ENCODE peak calls at places on chromosomes 4 and X, in five cellular contexts. V is tibial nerve; Y is cardiac fibroblast; C is AG09309; W is CD4-positive, alpha-beta T cell. S is an unnamed sample.
A peak's percentile ranks its signal among the peaks of the same experiment; 100 is the strongest.

GRCh38 chr4:62528874-62529273 is 1328.7 kb downstream of the ADGRL3 start:
- DNase-seq in V (no peak), Y (no peak), C (no peak), W (no peak), S (no peak)

GRCh38 chrX:19888419-19888879 is 1.0 kb upstream of the SH3KBP1 start:
- DNase-seq in V (peak; percentile 59), Y (peak; percentile 80), C (peak; percentile 38), W (peak; percentile 19), S (peak; percentile 64)

GRCh38 chr4:35793045-35793722 is 451.1 kb downstream of the ARAP2 start:
- DNase-seq in V (no peak), Y (peak; percentile 0), C (no peak), W (no peak), S (no peak)

GRCh38 chr4:11198516-11199305 is 230.0 kb downstream of the HS3ST1 start:
- DNase-seq in V (no peak), Y (no peak), C (no peak), W (no peak), S (no peak)

GRCh38 chr4:99578679-99579078 is 4.1 kb downstream of the MTTP start:
- DNase-seq in V (no peak), Y (no peak), C (no peak), W (no peak), S (no peak)

GRCh38 chr4:183409463-183409862 is 35.0 kb upstream of the CDKN2AIP start:
- DNase-seq in V (no peak), Y (no peak), C (no peak), W (no peak), S (no peak)

GRCh38 chrX:1178580-1179057 is 33.8 kb downstream of the CRLF2 start:
- DNase-seq in V (no peak), Y (no peak), C (no peak), W (no peak), S (peak; percentile 68)

GRCh38 chrX:11470231-11470630 is 177.0 kb downstream of the AMELX start:
- DNase-seq in V (no peak), Y (peak; percentile 87), C (peak; percentile 76), W (no peak), S (peak; percentile 80)

GRCh38 chr4:151325320-151326246 is at the start of gene SH3D19:
- DNase-seq in V (peak; percentile 55), Y (peak; percentile 84), C (no peak), W (no peak), S (peak; percentile 31)

GRCh38 chrX:64204701-64205440 is 637 bp downstream of the AMER1 start:
- DNase-seq in V (peak; percentile 4), Y (peak; percentile 39), C (no peak), W (peak; percentile 13), S (no peak)

GRCh38 chr4:37666625-37667071 is 19.5 kb downstream of the RELL1 start:
- DNase-seq in V (peak; percentile 65), Y (peak; percentile 84), C (peak; percentile 43), W (no peak), S (peak; percentile 87)
- TF ChIP-seq CTCF in V (no peak), Y (peak; percentile 27), C (peak; percentile 14), W (no peak), S (peak; percentile 45)

GRCh38 chrX:137212078-137212632 is 178.4 kb upstream of the GPR101 start:
- DNase-seq in V (no peak), Y (no peak), C (no peak), W (no peak), S (no peak)

DNA sequence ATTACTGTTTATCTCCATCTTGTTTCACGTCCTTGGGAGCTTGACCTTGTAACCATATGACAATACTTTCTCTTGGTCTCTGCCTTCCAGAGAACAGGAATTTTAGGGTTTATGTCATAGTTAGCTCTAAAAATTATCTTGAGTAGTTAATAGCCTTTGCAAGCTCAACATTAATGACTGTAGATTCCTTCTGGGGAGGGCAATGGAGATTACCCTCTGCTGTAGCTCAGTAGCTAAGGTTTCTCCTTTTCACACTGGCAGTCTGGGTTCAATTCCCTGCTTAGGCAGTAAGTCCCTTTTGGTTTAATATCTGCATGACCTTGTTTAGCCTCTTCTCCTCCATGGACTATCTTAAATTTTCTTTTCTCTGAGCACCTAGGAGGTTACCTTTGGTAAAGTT is 181.7 kb upstream of the GPR101 start:
- DNase-seq in V (no peak), Y (no peak), C (no peak), W (no peak), S (no peak)
- TF ChIP-seq CTCF in V (no peak), Y (no peak), C (no peak), W (no peak), S (no peak)

DNA sequence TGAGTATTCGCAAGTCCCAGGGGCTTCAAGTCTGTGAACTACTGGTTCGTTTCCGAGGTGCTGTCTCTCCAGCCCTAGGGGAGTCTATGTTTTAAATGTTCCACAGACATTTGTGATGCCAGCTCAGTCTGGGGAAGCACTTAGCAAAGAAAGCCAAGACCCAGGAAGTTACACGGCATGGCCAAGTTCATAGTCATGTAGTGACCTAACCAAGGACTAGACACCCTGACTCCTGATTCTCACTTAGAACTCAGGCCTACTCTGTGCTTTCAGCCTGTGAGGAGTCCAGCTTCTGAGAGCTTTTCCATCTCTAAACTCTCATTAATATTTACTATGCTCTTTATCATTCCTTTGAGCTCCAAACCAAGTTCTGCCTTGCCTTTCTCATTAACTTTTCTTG is 105.3 kb upstream of the FAM9C start:
- DNase-seq in V (no peak), Y (no peak), C (no peak), W (no peak), S (no peak)
- TF ChIP-seq CTCF in V (no peak), Y (no peak), C (no peak), W (no peak), S (no peak)

GRCh38 chr4:2433609-2434350 is 15.0 kb downstream of the CFAP99 start:
- DNase-seq in V (no peak), Y (no peak), C (no peak), W (no peak), S (no peak)

GRCh38 chr4:2436761-2437474 is 18.2 kb downstream of the CFAP99 start:
- DNase-seq in V (no peak), Y (no peak), C (no peak), W (no peak), S (no peak)

GRCh38 chr4:2434420-2434819 is 15.7 kb downstream of the CFAP99 start:
- DNase-seq in V (no peak), Y (no peak), C (no peak), W (no peak), S (no peak)

GRCh38 chr4:2437475-2438215 is 18.9 kb downstream of the CFAP99 start:
- DNase-seq in V (no peak), Y (no peak), C (no peak), W (no peak), S (no peak)

GRCh38 chr4:2436301-2436700 is 17.5 kb downstream of the CFAP99 start:
- DNase-seq in V (no peak), Y (no peak), C (no peak), W (no peak), S (peak; percentile 43)
- TF ChIP-seq CTCF in V (peak; percentile 13), Y (no peak), C (peak; percentile 44), W (no peak), S (peak; percentile 60)

GRCh38 chr4:18020671-18021469 is 685 bp downstream of the LCORL start:
- DNase-seq in V (peak; percentile 33), Y (peak; percentile 89), C (peak; percentile 32), W (no peak), S (peak; percentile 80)
- TF ChIP-seq CTCF in V (no peak), Y (no peak), C (no peak), W (no peak), S (peak; percentile 35)

DNA sequence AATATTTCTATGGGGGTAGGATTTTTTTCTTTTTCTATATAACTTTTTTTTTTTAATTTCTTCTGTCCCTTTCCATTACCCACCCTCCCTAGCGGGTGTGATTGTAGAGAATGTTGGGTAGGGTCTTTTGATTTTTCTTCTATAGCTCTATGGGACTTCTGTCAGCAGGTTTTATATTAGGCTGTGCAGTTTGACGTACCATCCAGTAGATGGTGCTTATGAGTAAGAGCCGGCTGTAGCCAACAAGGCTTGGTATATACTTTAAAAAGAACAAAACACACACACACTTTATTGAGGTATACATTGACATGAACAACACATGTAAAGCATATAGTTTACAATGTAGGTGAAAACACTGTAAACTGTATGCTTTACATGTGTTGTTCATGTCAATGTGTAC is 247.9 kb upstream of the POF1B start:
- DNase-seq in V (no peak), Y (no peak), C (no peak), W (no peak), S (no peak)
- TF ChIP-seq CTCF in V (no peak), Y (peak; percentile 43), C (peak; percentile 9), W (no peak), S (no peak)

DNA sequence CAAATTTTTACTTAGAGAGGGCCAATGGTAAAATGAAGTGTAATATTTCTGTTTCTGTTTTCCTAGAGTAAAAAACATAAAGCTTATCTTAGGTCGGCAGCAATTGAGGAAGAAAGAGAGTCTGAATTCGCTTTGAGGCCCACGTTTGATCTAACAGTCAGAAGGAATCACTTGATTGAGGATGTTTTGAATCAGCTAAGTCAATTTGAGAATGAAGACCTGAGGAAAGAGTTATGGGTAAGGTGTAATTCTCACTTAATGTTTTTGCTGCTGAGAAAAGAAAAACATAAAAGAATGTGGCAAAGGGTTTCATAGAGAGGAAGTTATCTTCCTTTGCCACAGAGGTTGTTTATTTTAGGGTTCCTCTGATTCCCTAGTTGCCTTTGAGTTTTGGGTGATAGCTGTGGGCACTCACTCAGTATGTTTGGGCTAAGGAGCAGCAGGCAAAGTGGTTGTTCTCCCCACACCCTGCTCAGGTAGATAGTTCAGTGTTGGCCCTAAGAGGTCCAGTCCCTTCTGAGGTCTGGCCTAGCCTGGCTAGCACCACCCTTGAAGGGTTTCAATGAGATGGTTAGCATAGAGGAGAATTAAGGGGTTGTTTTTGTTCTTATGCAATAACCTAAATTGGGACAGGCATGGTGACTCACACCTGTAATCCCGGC is 32.3 kb downstream of the HERC5 start:
- DNase-seq in V (no peak), Y (no peak), C (no peak), W (no peak), S (no peak)
- TF ChIP-seq CTCF in V (no peak), Y (no peak), C (no peak), W (no peak), S (no peak)

GRCh38 chr4:137819964-137820383 is 287.7 kb upstream of the PCDH18 start:
- DNase-seq in V (no peak), Y (peak; percentile 78), C (peak; percentile 17), W (no peak), S (peak; percentile 42)
- TF ChIP-seq CTCF in V (no peak), Y (peak; percentile 69), C (peak; percentile 69), W (no peak), S (peak; percentile 79)

DNA sequence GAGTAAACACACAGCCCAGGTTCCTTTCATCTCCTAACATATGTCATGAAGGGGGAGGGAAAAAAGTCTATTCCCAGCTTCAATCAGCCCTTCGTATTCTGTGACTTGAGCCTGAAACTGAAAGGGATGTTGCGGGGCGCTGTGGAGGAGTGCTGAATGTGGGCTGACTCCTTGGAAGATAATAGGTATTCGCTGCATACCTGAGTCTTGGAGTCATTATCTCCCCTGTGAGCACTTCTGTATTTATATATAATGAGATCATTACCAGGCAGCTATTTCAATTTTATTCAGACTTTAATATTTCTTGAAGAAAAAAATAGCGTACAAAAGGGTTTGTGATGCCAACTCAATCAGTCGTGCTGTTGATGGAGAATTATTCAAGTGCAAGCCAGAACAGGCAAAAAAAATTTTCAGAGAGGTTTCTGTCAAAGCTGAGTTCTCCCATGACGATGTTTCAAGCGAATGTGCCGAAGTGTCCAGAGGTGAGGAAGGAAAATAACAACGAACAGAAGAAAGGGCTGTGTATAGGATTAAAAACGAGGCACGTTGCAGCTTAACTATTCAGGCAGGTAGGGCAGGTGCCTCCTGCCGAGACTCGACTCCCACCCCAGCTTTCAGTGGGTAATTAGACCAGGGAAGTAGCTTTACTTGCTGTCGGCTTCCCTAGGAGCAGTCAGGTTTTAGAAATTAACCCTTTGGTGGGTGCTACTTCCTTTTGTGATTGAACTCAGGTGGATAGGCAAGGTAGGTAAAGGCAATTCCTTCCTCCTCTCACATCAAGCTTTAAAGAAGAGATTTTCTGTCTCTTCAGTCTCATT is 163.7 kb upstream of the NOCT start:
- DNase-seq in V (no peak), Y (no peak), C (no peak), W (no peak), S (no peak)
- TF ChIP-seq CTCF in V (no peak), Y (no peak), C (no peak), W (no peak), S (no peak)

GRCh38 chrX:65871671-65872311 is 168.1 kb downstream of the VSIG4 start:
- DNase-seq in V (no peak), Y (peak; percentile 1), C (no peak), W (no peak), S (no peak)
- TF ChIP-seq CTCF in V (no peak), Y (no peak), C (no peak), W (no peak), S (no peak)

S was measured in HFFc6.